ENCODE peak calls at places on chromosomes 6 and 20, in seven cellular contexts. N is mammary epithelial cell, A is RWPE1, T is GM12865, M is mucosa of descending colon, K is progenitor cell of endocrine pancreas, F is WTC11. G is an unnamed sample.

GRCh38 chr6:10385512-10386132 is 29.3 kb downstream of the TFAP2A start:
- DNase-seq in M (no peak), K (no peak), F (peak), N (no peak), T (no peak), A (no peak), G (peak)

GRCh38 chr6:15626878-15627683 is 35.7 kb downstream of the DTNBP1 start:
- DNase-seq in A (no peak), K (no peak), M (no peak), F (no peak), T (no peak), N (no peak), G (no peak)

GRCh38 chr6:132734694-132735236 is 20.9 kb upstream of the VNN1 start:
- DNase-seq in T (no peak), K (no peak), A (no peak), F (no peak), M (no peak), N (peak), G (no peak)

GRCh38 chr6:66496659-66497058 is 789.6 kb upstream of the EYS start:
- DNase-seq in T (no peak), A (peak), K (no peak), N (no peak), M (no peak), F (no peak), G (no peak)

GRCh38 chr6:44138717-44139350 is 11.5 kb downstream of the TMEM63B start:
- DNase-seq in M (no peak), A (no peak), F (no peak), K (no peak), T (no peak), N (no peak), G (no peak)

GRCh38 chr6:41049548-41049947 is 3.5 kb upstream of the APOBEC2 start:
- DNase-seq in T (no peak), A (no peak), F (no peak), M (no peak), K (no peak), N (no peak), G (peak)

GRCh38 chr20:4637081-4637797 is 84.5 kb upstream of the PRND start:
- DNase-seq in M (no peak), F (no peak), K (no peak), N (peak), A (peak), T (no peak), G (no peak)

GRCh38 chr20:45341939-45342862 is 6.0 kb downstream of the SDC4 start:
- DNase-seq in N (peak), M (peak), T (no peak), K (peak), A (peak), F (peak), G (peak)

GRCh38 chr6:81772741-81773140 is 20.3 kb upstream of the TENT5A start:
- DNase-seq in K (no peak), T (peak), N (peak), M (no peak), A (peak), F (no peak), G (no peak)

GRCh38 chr6:5995705-5996686 is 10.7 kb downstream of the NRN1 start:
- DNase-seq in A (peak), T (no peak), M (no peak), K (peak), N (peak), F (peak), G (peak)

GRCh38 chr6:56268266-56268665 is 20.9 kb upstream of the COL21A1 start:
- DNase-seq in F (no peak), N (no peak), M (no peak), T (no peak), K (no peak), A (no peak), G (no peak)

GRCh38 chr20:47241345-47241781 is 115.1 kb downstream of the ZMYND8 start:
- DNase-seq in M (no peak), F (no peak), A (no peak), K (no peak), T (no peak), N (no peak), G (no peak)

GRCh38 chr6:29559524-29560287 is at the start of gene UBD:
- DNase-seq in N (no peak), M (no peak), A (no peak), F (no peak), T (peak), K (no peak), G (no peak)

GRCh38 chr20:11094196-11094595 is 420.4 kb upstream of the JAG1 start:
- DNase-seq in M (no peak), N (no peak), F (no peak), T (no peak), K (no peak), A (no peak), G (no peak)

GRCh38 chr20:11101243-11101642 is 427.4 kb upstream of the JAG1 start:
- DNase-seq in F (no peak), T (no peak), K (no peak), A (no peak), M (no peak), N (peak), G (no peak)

GRCh38 chr20:11101696-11102095 is 427.9 kb upstream of the JAG1 start:
- DNase-seq in N (no peak), F (no peak), M (no peak), K (no peak), A (no peak), T (no peak), G (no peak)

GRCh38 chr20:11094711-11095110 is 420.9 kb upstream of the JAG1 start:
- DNase-seq in F (no peak), K (no peak), A (no peak), M (no peak), T (no peak), N (no peak), G (no peak)

DNA sequence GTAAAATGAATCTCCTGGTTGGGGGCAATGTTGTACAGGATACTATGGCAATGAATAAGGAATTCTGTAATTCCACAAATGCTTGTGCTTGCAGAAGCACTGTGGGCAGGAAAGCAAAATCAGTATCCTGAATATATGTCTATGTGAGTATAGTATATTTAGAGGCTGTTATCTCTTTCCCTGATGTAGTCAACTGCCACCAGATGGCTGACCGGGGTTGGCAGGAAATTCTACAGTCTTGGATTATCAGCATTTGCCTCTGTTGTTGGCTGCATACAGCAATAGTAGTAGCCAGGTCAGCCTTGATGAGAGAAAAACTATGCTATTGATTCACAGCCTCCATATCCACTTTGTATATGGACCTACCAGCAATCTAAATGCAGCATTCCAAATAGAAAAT is 425.1 kb upstream of the JAG1 start:
- DNase-seq in F (peak), A (no peak), N (peak), T (no peak), K (no peak), M (no peak), G (no peak)
- TF ChIP-seq CTCF in F (no peak), A (no peak), N (peak), T (peak), K (no peak), M (no peak), G (no peak)

DNA sequence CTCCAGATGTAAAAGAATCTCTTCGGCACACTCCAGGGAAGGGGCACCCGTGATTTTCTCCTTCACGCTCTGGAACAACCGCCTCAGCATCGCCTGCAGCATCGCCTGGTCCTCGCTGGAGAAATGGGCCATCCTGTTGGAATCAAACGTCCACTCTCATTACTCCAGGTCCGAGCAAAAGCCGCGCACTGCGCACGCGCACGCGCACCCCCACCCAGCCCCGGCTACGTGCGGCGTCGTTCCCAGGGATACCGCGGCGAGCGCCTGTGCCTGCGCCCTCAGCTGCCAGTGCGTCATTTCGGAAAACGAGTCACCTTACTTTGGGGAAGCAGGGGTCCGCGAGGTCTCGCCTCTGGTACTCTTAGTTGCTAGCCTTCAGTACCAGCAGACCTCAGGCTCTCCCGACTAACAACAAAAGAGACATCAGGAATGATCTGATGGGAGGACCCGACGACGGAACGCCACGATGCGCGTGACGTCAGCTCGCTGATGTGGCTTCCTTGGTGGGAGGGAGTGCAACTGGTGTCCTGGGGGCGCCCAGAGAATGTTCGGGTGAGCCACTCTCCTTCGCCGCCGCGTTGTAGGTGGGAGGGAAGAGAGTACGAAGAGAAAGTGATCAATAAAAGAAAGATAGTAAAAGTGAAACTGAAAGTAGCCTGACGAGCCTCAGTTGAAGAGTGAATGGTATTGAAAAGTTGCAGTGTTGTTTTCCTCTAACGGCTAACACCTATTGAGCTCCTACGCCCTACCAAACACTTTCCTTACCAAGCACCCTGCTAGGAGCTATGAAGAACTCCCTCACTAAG is at the start of gene TBC1D32:
- DNase-seq in K (peak), M (peak), N (peak), A (peak), F (peak), T (peak), G (peak)
- TF ChIP-seq CTCF in K (no peak), M (no peak), N (no peak), A (no peak), F (no peak), T (no peak), G (no peak)

GRCh38 chr6:165049362-165049761 is 260.0 kb downstream of the C6orf118 start:
- DNase-seq in F (peak), K (no peak), M (no peak), T (peak), N (no peak), A (peak), G (peak)
- TF ChIP-seq CTCF in F (peak), K (peak), M (no peak), T (peak), N (peak), A (no peak), G (peak)

GRCh38 chr6:16821834-16822264 is 60.6 kb upstream of the ATXN1 start:
- DNase-seq in F (no peak), T (no peak), A (no peak), K (no peak), N (no peak), M (no peak), G (no peak)

GRCh38 chr6:16817594-16817993 is 56.3 kb upstream of the ATXN1 start:
- DNase-seq in N (no peak), A (no peak), F (no peak), T (no peak), M (no peak), K (no peak), G (no peak)

GRCh38 chr6:16822529-16822928 is 61.3 kb upstream of the ATXN1 start:
- DNase-seq in T (no peak), A (peak), F (no peak), N (peak), M (no peak), K (no peak), G (no peak)

GRCh38 chr6:16818992-16819626 is 57.8 kb upstream of the ATXN1 start:
- DNase-seq in K (no peak), M (no peak), A (no peak), T (no peak), F (no peak), N (no peak), G (no peak)

DNA sequence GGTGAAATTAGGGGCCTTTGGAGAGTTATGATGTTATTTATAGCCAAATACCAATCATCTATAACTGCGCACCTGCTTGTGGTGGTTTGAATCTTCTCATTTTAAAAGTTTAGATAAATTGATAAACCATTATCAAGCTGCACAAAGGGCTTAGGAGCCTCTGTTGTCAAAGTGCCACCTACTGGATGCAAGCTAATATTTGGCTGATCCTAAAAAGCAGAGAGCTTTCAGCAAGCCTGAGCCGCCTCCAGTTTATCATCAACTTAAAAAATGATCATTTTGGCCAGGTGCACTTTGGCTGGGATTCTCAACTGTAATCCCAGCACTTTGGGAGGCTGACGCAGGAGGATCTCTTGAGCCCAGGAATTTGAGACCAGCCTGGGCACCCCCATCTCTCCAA is 58.5 kb upstream of the ATXN1 start:
- DNase-seq in T (peak), M (no peak), F (no peak), K (no peak), N (no peak), A (no peak), G (no peak)
- TF ChIP-seq CTCF in T (no peak), M (no peak), F (no peak), K (peak), N (peak), A (peak), G (no peak)

GRCh38 chr6:39003072-39003471 is 45.5 kb upstream of the GLP1R start:
- DNase-seq in T (peak), F (peak), N (peak), A (no peak), K (no peak), M (no peak), G (peak)
- TF ChIP-seq CTCF in T (peak), F (peak), N (peak), A (no peak), K (peak), M (no peak), G (peak)

G was measured in nephron progenitor cell.